ENCODE peak calls at places on chromosomes 7 and 10, in seven cellular contexts. One of them, this sample, is unnamed.

GRCh38 chr7:130420943-130421578 is 19.8 kb downstream of the CEP41 start:
- DNase-seq in neural progenitor cell: no peak
- DNase-seq in caudate nucleus: no peak
- DNase-seq in cortex of kidney: no peak
- DNase-seq in stimulated activated CD4-positive, alpha-beta T cell treated with anti-CD3 and anti-CD28 coated beads, TNF-alpha, amount 100 ng/mL, for 48 hours: no peak
- DNase-seq in mesendoderm: no peak
- DNase-seq in substantia nigra: no peak
- DNase-seq in this sample: no peak

GRCh38 chr7:118224521-118224920 is at the start of gene ANKRD7:
- DNase-seq in neural progenitor cell: no peak
- DNase-seq in caudate nucleus: no peak
- DNase-seq in cortex of kidney: no peak
- DNase-seq in stimulated activated CD4-positive, alpha-beta T cell treated with anti-CD3 and anti-CD28 coated beads, TNF-alpha, amount 100 ng/mL, for 48 hours: no peak
- DNase-seq in mesendoderm: no peak
- DNase-seq in substantia nigra: no peak
- DNase-seq in this sample: no peak

GRCh38 chr7:37405603-37406122 is 43.0 kb downstream of the ELMO1 start:
- DNase-seq in neural progenitor cell: no peak
- DNase-seq in caudate nucleus: no peak
- DNase-seq in cortex of kidney: no peak
- DNase-seq in stimulated activated CD4-positive, alpha-beta T cell treated with anti-CD3 and anti-CD28 coated beads, TNF-alpha, amount 100 ng/mL, for 48 hours: no peak
- DNase-seq in mesendoderm: peak
- DNase-seq in substantia nigra: no peak
- DNase-seq in this sample: no peak

GRCh38 chr7:1729183-1729582 is 59.1 kb downstream of the ELFN1 start:
- DNase-seq in neural progenitor cell: no peak
- DNase-seq in caudate nucleus: no peak
- DNase-seq in cortex of kidney: no peak
- DNase-seq in stimulated activated CD4-positive, alpha-beta T cell treated with anti-CD3 and anti-CD28 coated beads, TNF-alpha, amount 100 ng/mL, for 48 hours: no peak
- DNase-seq in mesendoderm: no peak
- DNase-seq in substantia nigra: no peak
- DNase-seq in this sample: no peak

GRCh38 chr10:48363617-48364355 is 57.3 kb downstream of the MAPK8 start:
- DNase-seq in neural progenitor cell: peak
- DNase-seq in caudate nucleus: no peak
- DNase-seq in cortex of kidney: no peak
- DNase-seq in stimulated activated CD4-positive, alpha-beta T cell treated with anti-CD3 and anti-CD28 coated beads, TNF-alpha, amount 100 ng/mL, for 48 hours: peak
- DNase-seq in mesendoderm: peak
- DNase-seq in substantia nigra: no peak
- DNase-seq in this sample: peak

GRCh38 chr10:43436291-43437140 is at the start of gene ZNF487:
- DNase-seq in neural progenitor cell: peak
- DNase-seq in caudate nucleus: peak
- DNase-seq in cortex of kidney: peak
- DNase-seq in stimulated activated CD4-positive, alpha-beta T cell treated with anti-CD3 and anti-CD28 coated beads, TNF-alpha, amount 100 ng/mL, for 48 hours: peak
- DNase-seq in mesendoderm: peak
- DNase-seq in substantia nigra: peak
- DNase-seq in this sample: peak

GRCh38 chr10:21396889-21397288 is 128.6 kb downstream of the SKIDA1 start:
- DNase-seq in neural progenitor cell: no peak
- DNase-seq in caudate nucleus: no peak
- DNase-seq in cortex of kidney: no peak
- DNase-seq in stimulated activated CD4-positive, alpha-beta T cell treated with anti-CD3 and anti-CD28 coated beads, TNF-alpha, amount 100 ng/mL, for 48 hours: no peak
- DNase-seq in mesendoderm: no peak
- DNase-seq in substantia nigra: no peak
- DNase-seq in this sample: no peak

GRCh38 chr10:71241899-71242620 is 29.7 kb downstream of the UNC5B start:
- DNase-seq in neural progenitor cell: no peak
- DNase-seq in caudate nucleus: no peak
- DNase-seq in cortex of kidney: no peak
- DNase-seq in stimulated activated CD4-positive, alpha-beta T cell treated with anti-CD3 and anti-CD28 coated beads, TNF-alpha, amount 100 ng/mL, for 48 hours: no peak
- DNase-seq in mesendoderm: no peak
- DNase-seq in substantia nigra: no peak
- DNase-seq in this sample: no peak

GRCh38 chr10:133359972-133360610 is 2.3 kb upstream of the FUOM start:
- DNase-seq in neural progenitor cell: no peak
- DNase-seq in caudate nucleus: no peak
- DNase-seq in cortex of kidney: no peak
- DNase-seq in stimulated activated CD4-positive, alpha-beta T cell treated with anti-CD3 and anti-CD28 coated beads, TNF-alpha, amount 100 ng/mL, for 48 hours: no peak
- DNase-seq in mesendoderm: no peak
- DNase-seq in substantia nigra: no peak
- DNase-seq in this sample: no peak

GRCh38 chr7:106050743-106051110 is 61.4 kb downstream of the SYPL1 start:
- DNase-seq in neural progenitor cell: no peak
- DNase-seq in caudate nucleus: no peak
- DNase-seq in cortex of kidney: no peak
- DNase-seq in stimulated activated CD4-positive, alpha-beta T cell treated with anti-CD3 and anti-CD28 coated beads, TNF-alpha, amount 100 ng/mL, for 48 hours: no peak
- DNase-seq in mesendoderm: no peak
- DNase-seq in substantia nigra: no peak
- DNase-seq in this sample: no peak

GRCh38 chr7:137873524-137873923 is 26.8 kb upstream of the DGKI start:
- DNase-seq in neural progenitor cell: no peak
- DNase-seq in caudate nucleus: no peak
- DNase-seq in cortex of kidney: no peak
- DNase-seq in stimulated activated CD4-positive, alpha-beta T cell treated with anti-CD3 and anti-CD28 coated beads, TNF-alpha, amount 100 ng/mL, for 48 hours: no peak
- DNase-seq in mesendoderm: no peak
- DNase-seq in substantia nigra: no peak
- DNase-seq in this sample: no peak

GRCh38 chr7:120843121-120843520 is 14.8 kb downstream of the TSPAN12 start:
- DNase-seq in neural progenitor cell: no peak
- DNase-seq in caudate nucleus: no peak
- DNase-seq in cortex of kidney: no peak
- DNase-seq in stimulated activated CD4-positive, alpha-beta T cell treated with anti-CD3 and anti-CD28 coated beads, TNF-alpha, amount 100 ng/mL, for 48 hours: no peak
- DNase-seq in mesendoderm: no peak
- DNase-seq in substantia nigra: no peak
- DNase-seq in this sample: no peak

GRCh38 chr7:15854841-15855576 is 168.5 kb upstream of the MEOX2 start:
- DNase-seq in neural progenitor cell: no peak
- DNase-seq in caudate nucleus: no peak
- DNase-seq in cortex of kidney: no peak
- DNase-seq in stimulated activated CD4-positive, alpha-beta T cell treated with anti-CD3 and anti-CD28 coated beads, TNF-alpha, amount 100 ng/mL, for 48 hours: no peak
- DNase-seq in mesendoderm: peak
- DNase-seq in substantia nigra: no peak
- DNase-seq in this sample: no peak

GRCh38 chr10:6581750-6582697 is 1.9 kb upstream of the PRKCQ start:
- DNase-seq in neural progenitor cell: peak
- DNase-seq in caudate nucleus: no peak
- DNase-seq in cortex of kidney: no peak
- DNase-seq in stimulated activated CD4-positive, alpha-beta T cell treated with anti-CD3 and anti-CD28 coated beads, TNF-alpha, amount 100 ng/mL, for 48 hours: no peak
- DNase-seq in mesendoderm: peak
- DNase-seq in substantia nigra: no peak
- DNase-seq in this sample: no peak

GRCh38 chr7:26127411-26127810 is 24.6 kb upstream of the NFE2L3 start:
- DNase-seq in neural progenitor cell: no peak
- DNase-seq in caudate nucleus: no peak
- DNase-seq in cortex of kidney: no peak
- DNase-seq in stimulated activated CD4-positive, alpha-beta T cell treated with anti-CD3 and anti-CD28 coated beads, TNF-alpha, amount 100 ng/mL, for 48 hours: no peak
- DNase-seq in mesendoderm: no peak
- DNase-seq in substantia nigra: no peak
- DNase-seq in this sample: no peak

GRCh38 chr7:142873281-142873784 is 12.2 kb downstream of the TRPV6 start:
- DNase-seq in neural progenitor cell: peak
- DNase-seq in caudate nucleus: no peak
- DNase-seq in cortex of kidney: no peak
- DNase-seq in stimulated activated CD4-positive, alpha-beta T cell treated with anti-CD3 and anti-CD28 coated beads, TNF-alpha, amount 100 ng/mL, for 48 hours: peak
- DNase-seq in mesendoderm: peak
- DNase-seq in substantia nigra: no peak
- DNase-seq in this sample: no peak

GRCh38 chr10:28628184-28628893 is 49.0 kb upstream of the BAMBI start:
- DNase-seq in neural progenitor cell: peak
- DNase-seq in caudate nucleus: peak
- DNase-seq in cortex of kidney: no peak
- DNase-seq in stimulated activated CD4-positive, alpha-beta T cell treated with anti-CD3 and anti-CD28 coated beads, TNF-alpha, amount 100 ng/mL, for 48 hours: peak
- DNase-seq in mesendoderm: peak
- DNase-seq in substantia nigra: peak
- DNase-seq in this sample: peak

GRCh38 chr7:80472491-80473200 is 39.2 kb downstream of the GNAT3 start:
- DNase-seq in neural progenitor cell: no peak
- DNase-seq in caudate nucleus: no peak
- DNase-seq in cortex of kidney: no peak
- DNase-seq in stimulated activated CD4-positive, alpha-beta T cell treated with anti-CD3 and anti-CD28 coated beads, TNF-alpha, amount 100 ng/mL, for 48 hours: no peak
- DNase-seq in mesendoderm: no peak
- DNase-seq in substantia nigra: no peak
- DNase-seq in this sample: no peak

GRCh38 chr7:12864470-12865046 is 177.1 kb downstream of the ARL4A start:
- DNase-seq in neural progenitor cell: no peak
- DNase-seq in caudate nucleus: no peak
- DNase-seq in cortex of kidney: no peak
- DNase-seq in stimulated activated CD4-positive, alpha-beta T cell treated with anti-CD3 and anti-CD28 coated beads, TNF-alpha, amount 100 ng/mL, for 48 hours: no peak
- DNase-seq in mesendoderm: no peak
- DNase-seq in substantia nigra: no peak
- DNase-seq in this sample: no peak

GRCh38 chr10:29555746-29556481 is 78.9 kb downstream of the SVIL start:
- DNase-seq in neural progenitor cell: peak
- DNase-seq in caudate nucleus: no peak
- DNase-seq in cortex of kidney: no peak
- DNase-seq in stimulated activated CD4-positive, alpha-beta T cell treated with anti-CD3 and anti-CD28 coated beads, TNF-alpha, amount 100 ng/mL, for 48 hours: no peak
- DNase-seq in mesendoderm: peak
- DNase-seq in substantia nigra: no peak
- DNase-seq in this sample: no peak

GRCh38 chr7:142319970-142320369 is 62.1 kb upstream of the PRSS58 start:
- DNase-seq in neural progenitor cell: no peak
- DNase-seq in caudate nucleus: no peak
- DNase-seq in cortex of kidney: no peak
- DNase-seq in stimulated activated CD4-positive, alpha-beta T cell treated with anti-CD3 and anti-CD28 coated beads, TNF-alpha, amount 100 ng/mL, for 48 hours: no peak
- DNase-seq in mesendoderm: peak
- DNase-seq in substantia nigra: no peak
- DNase-seq in this sample: no peak

GRCh38 chr7:117854186-117854585 is 19.1 kb downstream of the CTTNBP2 start:
- DNase-seq in neural progenitor cell: no peak
- DNase-seq in caudate nucleus: no peak
- DNase-seq in cortex of kidney: no peak
- DNase-seq in stimulated activated CD4-positive, alpha-beta T cell treated with anti-CD3 and anti-CD28 coated beads, TNF-alpha, amount 100 ng/mL, for 48 hours: no peak
- DNase-seq in mesendoderm: no peak
- DNase-seq in substantia nigra: no peak
- DNase-seq in this sample: no peak

GRCh38 chr7:69630292-69630691 is 32.0 kb downstream of the AUTS2 start:
- DNase-seq in neural progenitor cell: no peak
- DNase-seq in caudate nucleus: no peak
- DNase-seq in cortex of kidney: no peak
- DNase-seq in stimulated activated CD4-positive, alpha-beta T cell treated with anti-CD3 and anti-CD28 coated beads, TNF-alpha, amount 100 ng/mL, for 48 hours: no peak
- DNase-seq in mesendoderm: no peak
- DNase-seq in substantia nigra: no peak
- DNase-seq in this sample: peak

GRCh38 chr7:138797715-138798320 is at the start of the genes ATP6V0A4 and TMEM213:
- DNase-seq in neural progenitor cell: peak
- DNase-seq in caudate nucleus: no peak
- DNase-seq in cortex of kidney: no peak
- DNase-seq in stimulated activated CD4-positive, alpha-beta T cell treated with anti-CD3 and anti-CD28 coated beads, TNF-alpha, amount 100 ng/mL, for 48 hours: no peak
- DNase-seq in mesendoderm: peak
- DNase-seq in substantia nigra: no peak
- DNase-seq in this sample: no peak

This sample was measured in NCI-H460.